ENCODE peak calls at places on chromosome X, in four cellular contexts. L is mammary epithelial cell, J is heart left ventricle, Z is mesenchymal stem cell. G is an unnamed sample.
A peak's percentile ranks its signal among the peaks of the same experiment; 100 is the strongest.

GRCh38 chrX:129876734-129877395 is 29.1 kb upstream of the UTP14A start:
- DNase-seq in L (peak; percentile 37), J (no peak), Z (peak; percentile 52), G (no peak)

GRCh38 chrX:154013614-154014360 is 5.9 kb downstream of the IRAK1 start:
- DNase-seq in L (no peak), J (peak; percentile 65), Z (peak; percentile 29), G (peak; percentile 41)

GRCh38 chrX:45900751-45901150 is 644.5 kb downstream of the ZNF674 start:
- DNase-seq in L (no peak), J (no peak), Z (peak; percentile 10), G (no peak)

GRCh38 chrX:102712216-102712966 is at the start of gene GPRASP2:
- DNase-seq in L (peak; percentile 24), J (peak; percentile 77), Z (peak; percentile 23), G (peak; percentile 48)

GRCh38 chrX:42678133-42678532 is 99.8 kb downstream of the PPP1R2C start:
- DNase-seq in L (peak; percentile 9), J (no peak), Z (peak; percentile 3), G (peak; percentile 46)

GRCh38 chrX:2595258-2595657 is 94.5 kb upstream of the DHRSX start:
- DNase-seq in L (peak; percentile 78), J (no peak), Z (no peak), G (no peak)

GRCh38 chrX:74015379-74016019 is 288.5 kb upstream of the ZCCHC13 start:
- DNase-seq in L (peak; percentile 59), J (no peak), Z (peak; percentile 64), G (peak; percentile 73)

GRCh38 chrX:13428055-13428786 is 108.4 kb upstream of the ATXN3L start:
- DNase-seq in L (peak; percentile 92), J (no peak), Z (peak; percentile 55), G (no peak)

GRCh38 chrX:149541521-149542047 is 772 bp downstream of the EOLA1 start:
- DNase-seq in L (no peak), J (no peak), Z (no peak), G (no peak)

GRCh38 chrX:13007519-13008188 is 32.7 kb downstream of the TMSB4X start:
- DNase-seq in L (peak; percentile 84), J (no peak), Z (no peak), G (no peak)

GRCh38 chrX:151680805-151681204 is 14.5 kb upstream of the PRRG3 start:
- DNase-seq in L (peak; percentile 8), J (no peak), Z (no peak), G (peak; percentile 55)

GRCh38 chrX:15849555-15849954 is 5.1 kb downstream of the AP1S2 start:
- DNase-seq in L (peak; percentile 8), J (no peak), Z (peak; percentile 39), G (no peak)
- H3K27ac ChIP-seq in L (no peak overlapping the region), J (no peak overlapping the region), Z (no peak overlapping the region), G (peak overlapping the region; percentile 49)

GRCh38 chrX:71911023-71911730 is 532 bp downstream of the NHSL2 start:
- DNase-seq in L (no peak), J (no peak), Z (peak; percentile 35), G (no peak)

GRCh38 chrX:71913156-71913950 is 2.7 kb downstream of the NHSL2 start:
- DNase-seq in L (no peak), J (no peak), Z (no peak), G (no peak)

GRCh38 chrX:71911731-71912050 is 1.0 kb downstream of the NHSL2 start:
- DNase-seq in L (no peak), J (no peak), Z (peak; percentile 30), G (no peak)

GRCh38 chrX:71910526-71911022 is at the start of gene NHSL2:
- DNase-seq in L (no peak), J (peak; percentile 62), Z (peak; percentile 40), G (no peak)

DNA sequence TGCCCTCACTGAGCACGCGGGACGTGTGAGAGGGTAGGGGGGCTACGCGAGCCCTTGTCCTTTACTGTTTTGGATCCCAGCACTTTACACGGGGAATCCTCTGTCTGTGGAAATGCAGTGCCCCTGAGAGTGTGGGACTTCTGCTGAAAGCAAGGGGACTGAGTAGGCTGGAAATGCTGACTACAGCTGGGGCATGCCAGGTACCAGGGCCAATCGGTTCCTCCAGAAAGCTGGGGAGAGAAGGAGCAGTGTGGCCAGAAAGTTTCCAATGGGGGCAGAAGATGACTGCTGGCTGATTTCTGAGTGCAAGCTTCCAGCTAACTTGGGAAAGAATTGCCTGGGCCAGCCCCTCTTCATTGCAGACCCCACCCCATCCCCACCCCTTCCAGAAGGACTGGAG is 1.5 kb downstream of the NHSL2 start:
- DNase-seq in L (no peak), J (no peak), Z (no peak), G (no peak)
- H3K4me3 ChIP-seq in L (no peak overlapping the region), J (peak overlapping the region; percentile 53), Z (no peak overlapping the region), G (peak overlapping the region; percentile 50)

DNA sequence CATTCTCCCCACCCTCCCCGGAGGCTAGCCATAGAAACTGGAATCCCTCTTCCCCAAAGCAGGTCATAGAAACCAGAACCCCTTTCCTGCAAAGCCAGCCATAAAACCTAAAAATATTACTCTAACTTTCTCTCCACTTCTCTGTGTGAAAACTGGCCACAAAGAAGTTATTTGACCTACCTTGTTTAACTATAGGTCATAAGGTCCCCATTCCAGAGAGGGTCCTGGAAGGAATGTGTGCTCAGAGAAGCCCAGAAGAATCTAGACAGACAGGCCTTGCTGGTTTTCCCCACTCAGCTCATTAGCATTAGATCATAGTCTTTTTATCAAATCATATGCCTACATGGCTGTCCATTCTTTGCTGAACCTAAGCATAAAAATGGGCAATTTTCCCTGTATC is 52.8 kb upstream of the TEX13A start:
- DNase-seq in L (no peak), J (no peak), Z (no peak), G (no peak)
- H3K27ac ChIP-seq in L (no peak overlapping the region), J (no peak overlapping the region), Z (no peak overlapping the region), G (no peak overlapping the region)

GRCh38 chrX:132612990-132613564 is 124.2 kb upstream of the MBNL3 start:
- DNase-seq in L (peak; percentile 10), J (peak; percentile 39), Z (peak; percentile 47), G (peak; percentile 56)

GRCh38 chrX:132615396-132616131 is 126.7 kb upstream of the MBNL3 start:
- DNase-seq in L (peak; percentile 37), J (no peak), Z (peak; percentile 60), G (peak; percentile 48)

GRCh38 chrX:132614297-132614696 is 125.5 kb upstream of the MBNL3 start:
- DNase-seq in L (no peak), J (no peak), Z (no peak), G (no peak)

GRCh38 chrX:132610536-132610935 is 121.7 kb upstream of the MBNL3 start:
- DNase-seq in L (no peak), J (no peak), Z (no peak), G (no peak)

DNA sequence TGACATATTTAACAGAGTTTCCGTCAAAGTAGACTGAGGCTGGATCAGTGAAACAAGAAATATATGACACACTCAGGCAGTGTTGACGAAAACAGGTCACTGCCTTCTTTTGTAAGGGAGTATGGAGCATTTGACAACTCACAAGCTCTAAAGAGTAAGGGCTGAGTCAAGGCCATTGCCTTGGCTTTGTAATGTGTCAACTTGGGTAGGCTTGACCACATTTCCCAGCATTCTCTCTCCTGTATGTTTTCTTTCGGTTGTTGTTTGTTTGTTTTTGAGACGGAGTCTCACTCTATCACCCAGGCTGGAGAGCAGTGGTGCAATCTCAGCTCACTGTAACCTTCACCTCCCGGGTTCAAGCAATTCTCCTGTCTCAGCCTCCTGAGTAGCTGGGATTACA is 125.0 kb upstream of the MBNL3 start:
- DNase-seq in L (no peak), J (no peak), Z (no peak), G (no peak)
- H3K4me3 ChIP-seq in L (no peak overlapping the region), J (no peak overlapping the region), Z (no peak overlapping the region), G (no peak overlapping the region)

G was measured in stomach.